ENCODE peak calls at places on chromosome 13, in five cellular contexts. H, O, U, W and C are unnamed samples.
A peak's percentile ranks its signal among the peaks of the same experiment; 100 is the strongest.

GRCh38 chr13:109836629-109837607 is 50.5 kb upstream of the IRS2 start:
- DNase-seq in H (no peak), O (no peak), U (no peak), W (no peak), C (no peak)

GRCh38 chr13:101514695-101515275 is 62.3 kb downstream of the ITGBL1 start:
- DNase-seq in H (peak; percentile 86), O (no peak), U (no peak), W (no peak), C (peak; percentile 73)

GRCh38 chr13:104608280-104608679 is 1542.1 kb upstream of the SLC10A2 start:
- DNase-seq in H (no peak), O (no peak), U (no peak), W (no peak), C (no peak)

GRCh38 chr13:61370520-61370919 is 45.1 kb downstream of the PCDH20 start:
- DNase-seq in H (no peak), O (no peak), U (no peak), W (no peak), C (peak; percentile 8)

GRCh38 chr13:45826741-45827140 is 24.8 kb downstream of the SIAH3 start:
- DNase-seq in H (no peak), O (no peak), U (no peak), W (no peak), C (peak; percentile 26)

GRCh38 chr13:100533588-100534041 is 55.0 kb downstream of the GGACT start:
- DNase-seq in H (no peak), O (no peak), U (no peak), W (no peak), C (no peak)

GRCh38 chr13:65336106-65336603 is 1894.0 kb downstream of the PCDH9 start:
- DNase-seq in H (no peak), O (no peak), U (no peak), W (no peak), C (no peak)

GRCh38 chr13:40503966-40504591 is 162.4 kb downstream of the FOXO1 start:
- DNase-seq in H (no peak), O (no peak), U (peak; percentile 65), W (no peak), C (peak; percentile 82)

GRCh38 chr13:66994498-66995365 is 235.4 kb downstream of the PCDH9 start:
- DNase-seq in H (no peak), O (no peak), U (no peak), W (no peak), C (no peak)

GRCh38 chr13:113763961-113764792 is 5.2 kb downstream of the TMEM255B start:
- DNase-seq in H (no peak), O (no peak), U (no peak), W (no peak), C (no peak)

GRCh38 chr13:104327217-104327616 is 1261.0 kb upstream of the SLC10A2 start:
- DNase-seq in H (peak; percentile 21), O (no peak), U (no peak), W (no peak), C (no peak)

GRCh38 chr13:43653980-43654379 is 132.8 kb downstream of the ENOX1 start:
- DNase-seq in H (no peak), O (no peak), U (no peak), W (no peak), C (no peak)

GRCh38 chr13:28475916-28476725 is 18.8 kb downstream of the FLT1 start:
- DNase-seq in H (peak; percentile 93), O (no peak), U (no peak), W (no peak), C (peak; percentile 61)

GRCh38 chr13:35139591-35139990 is 197.5 kb downstream of the NBEA start:
- DNase-seq in H (no peak), O (no peak), U (no peak), W (no peak), C (no peak)

GRCh38 chr13:31124225-31124624 is 37.5 kb downstream of the HSPH1 start:
- DNase-seq in H (no peak), O (no peak), U (no peak), W (no peak), C (no peak)

GRCh38 chr13:98509271-98510155 is 67.4 kb downstream of the STK24 start:
- DNase-seq in H (peak; percentile 87), O (no peak), U (peak; percentile 83), W (no peak), C (peak; percentile 60)

GRCh38 chr13:101082441-101082840 is 333.9 kb downstream of the NALCN start:
- DNase-seq in H (no peak), O (no peak), U (no peak), W (no peak), C (no peak)

GRCh38 chr13:40445557-40445990 is 220.9 kb downstream of the FOXO1 start:
- DNase-seq in H (no peak), O (no peak), U (peak; percentile 55), W (no peak), C (peak; percentile 89)

GRCh38 chr13:42720116-42720857 is 61.1 kb upstream of the FAM216B start:
- DNase-seq in H (peak; percentile 98), O (no peak), U (peak; percentile 26), W (no peak), C (peak; percentile 75)

GRCh38 chr13:99722931-99723330 is 221.7 kb downstream of the TM9SF2 start:
- DNase-seq in H (no peak), O (no peak), U (no peak), W (no peak), C (no peak)

GRCh38 chr13:46552302-46552680 is 679 bp upstream of the LRCH1 start:
- DNase-seq in H (no peak), O (no peak), U (peak; percentile 33), W (no peak), C (no peak)

GRCh38 chr13:21478881-21479808 is 20.0 kb upstream of the ZDHHC20 start:
- DNase-seq in H (peak; percentile 92), O (no peak), U (no peak), W (no peak), C (peak; percentile 84)

GRCh38 chr13:70959376-70959775 is 851.1 kb upstream of the KLHL1 start:
- DNase-seq in H (no peak), O (no peak), U (no peak), W (no peak), C (no peak)

GRCh38 chr13:75927183-75927582 is 291.1 kb downstream of the LMO7 start:
- DNase-seq in H (peak; percentile 46), O (no peak), U (no peak), W (no peak), C (no peak)

GRCh38 chr13:112690242-112690943 is 555 bp downstream of the ATP11A start:
- DNase-seq in H (peak; percentile 55), O (no peak), U (peak; percentile 67), W (no peak), C (peak; percentile 60)

GRCh38 chr13:67383358-67383757 is 153.2 kb upstream of the PCDH9 start:
- DNase-seq in H (peak; percentile 52), O (no peak), U (no peak), W (no peak), C (peak; percentile 14)

GRCh38 chr13:46373623-46374022 is 13.4 kb downstream of the RUBCNL start:
- DNase-seq in H (no peak), O (no peak), U (no peak), W (no peak), C (no peak)

GRCh38 chr13:51158923-51159322 is 47.8 kb upstream of the C13orf42 start:
- DNase-seq in H (no peak), O (no peak), U (no peak), W (no peak), C (peak; percentile 57)

GRCh38 chr13:21022694-21023325 is 38.6 kb downstream of the LATS2 start:
- DNase-seq in H (no peak), O (no peak), U (no peak), W (no peak), C (no peak)

GRCh38 chr13:60811581-60811980 is 414.6 kb downstream of the TDRD3 start:
- DNase-seq in H (no peak), O (no peak), U (no peak), W (no peak), C (no peak)

GRCh38 chr13:106152047-106152446 is 383.4 kb downstream of the EFNB2 start:
- DNase-seq in H (no peak), O (no peak), U (no peak), W (no peak), C (no peak)

GRCh38 chr13:30128591-30128990 is 178.8 kb downstream of the KATNAL1 start:
- DNase-seq in H (no peak), O (no peak), U (no peak), W (no peak), C (no peak)

GRCh38 chr13:110923086-110923485 is 8.2 kb upstream of the ANKRD10 start:
- DNase-seq in H (no peak), O (no peak), U (no peak), W (no peak), C (no peak)